ENCODE peak calls at places on chromosomes 11 and 22, in six cellular contexts. N is CD8-positive, alpha-beta T cell; M is mammary epithelial cell; F is GM23338; B is endothelial cell; Y is fibroblast of lung. U is an unnamed sample.

GRCh38 chr22:17781319-17782031 is 7.2 kb upstream of the BID start:
- DNase-seq in N (peak; percentile 50), M (peak; percentile 92), F (no peak), B (no peak), Y (peak; percentile 85), U (peak; percentile 92)

GRCh38 chr11:20066013-20066782 is 94.1 kb downstream of the DBX1 start:
- DNase-seq in N (no peak), M (no peak), F (no peak), B (no peak), Y (no peak), U (no peak)

GRCh38 chr11:64141081-64141783 is 24.7 kb downstream of the MACROD1 start:
- DNase-seq in N (no peak), M (no peak), F (no peak), B (no peak), Y (no peak), U (no peak)

GRCh38 chr22:45896153-45896951 is 80.6 kb downstream of the WNT7B start:
- DNase-seq in N (no peak), M (peak; percentile 75), F (peak; percentile 83), B (no peak), Y (no peak), U (peak; percentile 87)

GRCh38 chr11:99865951-99866350 is 821.1 kb upstream of the ARHGAP42 start:
- DNase-seq in N (no peak), M (no peak), F (no peak), B (no peak), Y (peak; percentile 3), U (no peak)

GRCh38 chr11:11860103-11860979 is 18.6 kb downstream of the USP47 start:
- DNase-seq in N (no peak), M (no peak), F (no peak), B (no peak), Y (no peak), U (peak; percentile 51)

GRCh38 chr22:29734853-29735252 is 15.1 kb downstream of the CABP7 start:
- DNase-seq in N (no peak), M (no peak), F (peak; percentile 53), B (no peak), Y (no peak), U (no peak)

GRCh38 chr11:59079089-59079488 is 7.0 kb upstream of the GLYATL1B start:
- DNase-seq in N (no peak), M (no peak), F (no peak), B (no peak), Y (no peak), U (no peak)

GRCh38 chr22:30881361-30882180 is 87.0 kb downstream of the MORC2 start:
- DNase-seq in N (no peak), M (no peak), F (peak; percentile 17), B (no peak), Y (no peak), U (no peak)

GRCh38 chr11:94774345-94774744 is 6.2 kb downstream of the AMOTL1 start:
- DNase-seq in N (no peak), M (no peak), F (no peak), B (no peak), Y (no peak), U (peak; percentile 69)

GRCh38 chr11:132653237-132653636 is 879.1 kb downstream of the OPCML start:
- DNase-seq in N (no peak), M (no peak), F (no peak), B (no peak), Y (no peak), U (no peak)

GRCh38 chr11:103586756-103587155 is 449.7 kb upstream of the DDI1 start:
- DNase-seq in N (no peak), M (no peak), F (no peak), B (no peak), Y (peak; percentile 69), U (peak; percentile 82)

GRCh38 chr11:57255618-57256017 is 18.6 kb upstream of the APLNR start:
- DNase-seq in N (no peak), M (peak; percentile 71), F (no peak), B (no peak), Y (no peak), U (peak; percentile 85)

GRCh38 chr22:39452740-39453040 is 4.1 kb upstream of the MGAT3 start:
- DNase-seq in N (no peak), M (no peak), F (no peak), B (no peak), Y (no peak), U (no peak)

GRCh38 chr11:65611758-65612603 is 2.0 kb downstream of the MAP3K11 start:
- DNase-seq in N (no peak), M (no peak), F (no peak), B (peak; percentile 57), Y (peak; percentile 27), U (no peak)

GRCh38 chr11:61873588-61874459 is 17.5 kb downstream of the FADS3 start:
- DNase-seq in N (no peak), M (no peak), F (no peak), B (no peak), Y (no peak), U (no peak)

GRCh38 chr11:33132510-33132909 is 28.8 kb downstream of the CSTF3 start:
- DNase-seq in N (no peak), M (no peak), F (peak; percentile 33), B (no peak), Y (no peak), U (no peak)

GRCh38 chr11:45621541-45621940 is 43.9 kb downstream of the CHST1 start:
- DNase-seq in N (no peak), M (no peak), F (no peak), B (no peak), Y (no peak), U (peak; percentile 10)

GRCh38 chr11:114183041-114183511 is 113.1 kb upstream of the NNMT start:
- DNase-seq in N (peak; percentile 77), M (no peak), F (no peak), B (no peak), Y (no peak), U (no peak)

GRCh38 chr11:119084663-119085522 is at the start of gene HMBS:
- DNase-seq in N (peak; percentile 92), M (peak; percentile 91), F (peak; percentile 96), B (peak; percentile 85), Y (peak; percentile 95), U (peak; percentile 89)

GRCh38 chr11:72091292-72091691 is 10.6 kb downstream of the LRRC51 start:
- DNase-seq in N (peak; percentile 73), M (peak; percentile 38), F (peak; percentile 94), B (peak; percentile 84), Y (peak; percentile 41), U (peak; percentile 56)

GRCh38 chr11:45722144-45722543 is 56.7 kb upstream of the CHST1 start:
- DNase-seq in N (no peak), M (no peak), F (peak; percentile 86), B (no peak), Y (no peak), U (no peak)

GRCh38 chr11:35289821-35290220 is 129.5 kb downstream of the SLC1A2 start:
- DNase-seq in N (no peak), M (no peak), F (no peak), B (no peak), Y (peak; percentile 76), U (peak; percentile 42)

GRCh38 chr11:47987310-47987709 is 7.0 kb downstream of the PTPRJ start:
- DNase-seq in N (no peak), M (no peak), F (no peak), B (no peak), Y (no peak), U (no peak)

GRCh38 chr11:19723572-19724342 is 11.1 kb downstream of the NAV2 start:
- DNase-seq in N (peak; percentile 43), M (peak; percentile 65), F (no peak), B (no peak), Y (peak; percentile 64), U (peak; percentile 67)

GRCh38 chr22:38460367-38460952 is 5.5 kb upstream of the KCNJ4 start:
- DNase-seq in N (no peak), M (no peak), F (no peak), B (no peak), Y (no peak), U (no peak)

GRCh38 chr11:19557720-19558140 is 154.9 kb upstream of the NAV2 start:
- DNase-seq in N (peak; percentile 71), M (peak; percentile 56), F (peak; percentile 96), B (peak; percentile 89), Y (peak; percentile 47), U (peak; percentile 59)

GRCh38 chr11:57618438-57618837 is 21.0 kb downstream of the SERPING1 start:
- DNase-seq in N (no peak), M (peak; percentile 62), F (no peak), B (no peak), Y (no peak), U (peak; percentile 80)

GRCh38 chr11:41403462-41403861 is 56.0 kb downstream of the LRRC4C start:
- DNase-seq in N (no peak), M (no peak), F (no peak), B (no peak), Y (no peak), U (no peak)

GRCh38 chr22:24184057-24184798 is 2.9 kb downstream of the SUSD2 start:
- DNase-seq in N (no peak), M (no peak), F (no peak), B (no peak), Y (no peak), U (no peak)

GRCh38 chr22:26416670-26417270 is 12.3 kb upstream of the ASPHD2 start:
- DNase-seq in N (no peak), M (peak; percentile 71), F (peak; percentile 83), B (no peak), Y (peak; percentile 88), U (peak; percentile 68)

GRCh38 chr22:43922123-43922522 is 1.5 kb upstream of the PNPLA3 start:
- DNase-seq in N (no peak), M (no peak), F (peak; percentile 36), B (no peak), Y (no peak), U (no peak)

GRCh38 chr22:43925433-43926348 is 2.1 kb downstream of the PNPLA3 start:
- DNase-seq in N (no peak), M (peak; percentile 89), F (peak; percentile 35), B (no peak), Y (peak; percentile 25), U (peak; percentile 78)

GRCh38 chr22:43926349-43926710 is 2.7 kb downstream of the PNPLA3 start:
- DNase-seq in N (no peak), M (peak; percentile 81), F (no peak), B (no peak), Y (peak; percentile 42), U (peak; percentile 63)

GRCh38 chr22:43923191-43923590 is 414 bp upstream of the PNPLA3 start:
- DNase-seq in N (peak; percentile 11), M (no peak), F (no peak), B (no peak), Y (peak; percentile 24), U (no peak)

GRCh38 chr22:43923631-43924548 is at the start of gene PNPLA3:
- DNase-seq in N (peak; percentile 79), M (peak; percentile 80), F (peak; percentile 98), B (peak; percentile 96), Y (peak; percentile 88), U (peak; percentile 62)
- TF ChIP-seq CTCF in N (no peak), M (no peak), F (peak; percentile 41), B (no peak), Y (peak; percentile 34), U (peak; percentile 27)

GRCh38 chr11:67666676-67667489 is 7.5 kb downstream of the ALDH3B2 start:
- DNase-seq in N (no peak), M (no peak), F (no peak), B (no peak), Y (no peak), U (no peak)
- TF ChIP-seq CTCF in N (no peak), M (no peak), F (no peak), B (no peak), Y (no peak), U (no peak)

GRCh38 chr22:28016781-28017557 is 97.9 kb upstream of the PITPNB start:
- DNase-seq in N (no peak), M (no peak), F (no peak), B (no peak), Y (no peak), U (no peak)
- TF ChIP-seq CTCF in N (no peak), M (no peak), F (no peak), B (no peak), Y (no peak), U (no peak)

GRCh38 chr11:106231591-106231990 is 154.1 kb downstream of the AASDHPPT start:
- DNase-seq in N (no peak), M (peak; percentile 17), F (no peak), B (no peak), Y (peak; percentile 49), U (no peak)
- TF ChIP-seq CTCF in N (no peak), M (no peak), F (peak; percentile 24), B (no peak), Y (peak; percentile 35), U (no peak)

U was measured in bronchial epithelial cell.